ENCODE peak calls at places on chromosomes 7 and 10, in nine cellular contexts. N, Y, J, I, W, K, X, Q and F are unnamed samples.

GRCh38 chr10:35433851-35434426 is 97.6 kb downstream of the CCNY start:
- DNase-seq in N (no peak), Y (no peak), J (peak), I (no peak), W (peak), K (no peak), X (peak), Q (peak), F (peak)

GRCh38 chr7:40015790-40016296 is 65.8 kb downstream of the CDK13 start:
- DNase-seq in N (no peak), Y (no peak), J (peak), I (no peak), W (peak), K (no peak), X (no peak), Q (no peak), F (no peak)

GRCh38 chr7:52940511-52940910 is 94.9 kb upstream of the POM121L12 start:
- DNase-seq in N (no peak), Y (no peak), J (no peak), I (no peak), W (no peak), K (no peak), X (no peak), Q (no peak), F (no peak)

GRCh38 chr10:71351628-71352319 is 32.7 kb downstream of the SLC29A3 start:
- DNase-seq in N (no peak), Y (no peak), J (no peak), I (no peak), W (no peak), K (peak), X (no peak), Q (no peak), F (no peak)

GRCh38 chr10:79333513-79333912 is 13.8 kb upstream of the PPIF start:
- DNase-seq in N (no peak), Y (no peak), J (peak), I (no peak), W (peak), K (no peak), X (no peak), Q (peak), F (peak)

GRCh38 chr7:138249975-138250374 is 173.7 kb downstream of the AKR1D1 start:
- DNase-seq in N (no peak), Y (no peak), J (no peak), I (no peak), W (no peak), K (no peak), X (no peak), Q (no peak), F (no peak)

GRCh38 chr7:135169141-135169935 is 1.2 kb downstream of the CYREN start:
- DNase-seq in N (no peak), Y (peak), J (peak), I (peak), W (peak), K (no peak), X (peak), Q (peak), F (peak)

GRCh38 chr7:87735360-87735759 is 107.2 kb downstream of the RUNDC3B start:
- DNase-seq in N (no peak), Y (no peak), J (no peak), I (no peak), W (no peak), K (no peak), X (no peak), Q (peak), F (no peak)

GRCh38 chr10:58782876-58783859 is 270.5 kb downstream of the BICC1 start:
- DNase-seq in N (no peak), Y (no peak), J (peak), I (no peak), W (no peak), K (peak), X (no peak), Q (peak), F (no peak)

GRCh38 chr10:127117125-127117524 is 79.3 kb downstream of the INSYN2A start:
- DNase-seq in N (no peak), Y (no peak), J (peak), I (peak), W (peak), K (peak), X (peak), Q (peak), F (peak)

GRCh38 chr7:106757846-106758245 is 96.9 kb upstream of the CCDC71L start:
- DNase-seq in N (no peak), Y (no peak), J (no peak), I (no peak), W (no peak), K (peak), X (peak), Q (peak), F (no peak)

GRCh38 chr10:13816195-13816926 is 229.6 kb downstream of the PRPF18 start:
- DNase-seq in N (no peak), Y (no peak), J (peak), I (no peak), W (peak), K (peak), X (no peak), Q (peak), F (no peak)

GRCh38 chr10:102729090-102730026 is 14.4 kb upstream of the WBP1L start:
- DNase-seq in N (peak), Y (peak), J (peak), I (peak), W (peak), K (peak), X (peak), Q (peak), F (peak)

GRCh38 chr10:78742730-78743615 is 325.8 kb upstream of the ZMIZ1 start:
- DNase-seq in N (no peak), Y (no peak), J (no peak), I (no peak), W (no peak), K (no peak), X (no peak), Q (no peak), F (no peak)

GRCh38 chr7:151706568-151707469 is 170.1 kb downstream of the PRKAG2 start:
- DNase-seq in N (no peak), Y (no peak), J (no peak), I (no peak), W (no peak), K (no peak), X (no peak), Q (no peak), F (no peak)

GRCh38 chr10:14296081-14296709 is 34.5 kb downstream of the FRMD4A start:
- DNase-seq in N (no peak), Y (no peak), J (no peak), I (no peak), W (peak), K (no peak), X (no peak), Q (no peak), F (peak)

GRCh38 chr7:141550694-141551079 is 523 bp upstream of the AGK start:
- DNase-seq in N (no peak), Y (no peak), J (no peak), I (no peak), W (no peak), K (no peak), X (no peak), Q (no peak), F (no peak)

GRCh38 chr7:29968683-29969457 is 20.7 kb downstream of the SCRN1 start:
- DNase-seq in N (no peak), Y (no peak), J (peak), I (no peak), W (peak), K (no peak), X (no peak), Q (peak), F (peak)

GRCh38 chr7:28672397-28672797 is 260.1 kb downstream of the CREB5 start:
- DNase-seq in N (no peak), Y (no peak), J (no peak), I (no peak), W (no peak), K (no peak), X (no peak), Q (no peak), F (no peak)

GRCh38 chr7:92639213-92639896 is 49.2 kb upstream of the FAM133B start:
- DNase-seq in N (no peak), Y (no peak), J (no peak), I (no peak), W (peak), K (no peak), X (no peak), Q (no peak), F (peak)

GRCh38 chr7:44962483-44963251 is 16.1 kb downstream of the MYO1G start:
- DNase-seq in N (no peak), Y (no peak), J (no peak), I (no peak), W (no peak), K (peak), X (no peak), Q (no peak), F (peak)

GRCh38 chr7:82294258-82294855 is 149.2 kb downstream of the CACNA2D1 start:
- DNase-seq in N (no peak), Y (no peak), J (peak), I (no peak), W (no peak), K (no peak), X (no peak), Q (peak), F (no peak)

GRCh38 chr7:47669178-47669878 is 87.4 kb upstream of the TNS3 start:
- DNase-seq in N (no peak), Y (no peak), J (peak), I (no peak), W (peak), K (peak), X (peak), Q (peak), F (peak)

GRCh38 chr7:151174246-151175046 is 7.0 kb upstream of the GBX1 start:
- DNase-seq in N (no peak), Y (no peak), J (no peak), I (no peak), W (no peak), K (peak), X (no peak), Q (no peak), F (no peak)

GRCh38 chr7:135661311-135662122 is 797 bp upstream of the STMP1 start:
- DNase-seq in N (no peak), Y (no peak), J (no peak), I (no peak), W (no peak), K (no peak), X (no peak), Q (no peak), F (no peak)

GRCh38 chr10:60733189-60733815 is 45.0 kb upstream of the CDK1 start:
- DNase-seq in N (peak), Y (peak), J (no peak), I (peak), W (no peak), K (peak), X (peak), Q (no peak), F (peak)

GRCh38 chr7:42359946-42360345 is 122.9 kb upstream of the GLI3 start:
- DNase-seq in N (no peak), Y (no peak), J (no peak), I (no peak), W (peak), K (no peak), X (no peak), Q (no peak), F (no peak)

GRCh38 chr7:140050100-140050499 is 12.7 kb downstream of the PARP12 start:
- DNase-seq in N (no peak), Y (no peak), J (no peak), I (no peak), W (no peak), K (no peak), X (no peak), Q (no peak), F (no peak)

GRCh38 chr7:53656881-53657280 is 621.4 kb downstream of the POM121L12 start:
- DNase-seq in N (no peak), Y (no peak), J (no peak), I (no peak), W (no peak), K (no peak), X (no peak), Q (no peak), F (no peak)

GRCh38 chr7:149239345-149240143 is at the start of gene ZNF212:
- DNase-seq in N (peak), Y (peak), J (peak), I (peak), W (peak), K (peak), X (peak), Q (peak), F (peak)

GRCh38 chr10:88243847-88244730 is 339.0 kb downstream of the RNLS start:
- DNase-seq in N (no peak), Y (no peak), J (peak), I (peak), W (no peak), K (peak), X (no peak), Q (no peak), F (peak)

GRCh38 chr10:97852277-97852676 is 2.6 kb downstream of the GOLGA7B start:
- DNase-seq in N (no peak), Y (no peak), J (no peak), I (no peak), W (no peak), K (no peak), X (no peak), Q (no peak), F (peak)

GRCh38 chr7:117164578-117164977 is 158.3 kb downstream of the WNT2 start:
- DNase-seq in N (no peak), Y (no peak), J (peak), I (no peak), W (no peak), K (no peak), X (no peak), Q (peak), F (peak)

GRCh38 chr10:124450010-124450782 is at the start of gene NKX1-2:
- DNase-seq in N (no peak), Y (no peak), J (no peak), I (no peak), W (no peak), K (no peak), X (no peak), Q (no peak), F (no peak)

GRCh38 chr7:51060536-51060935 is 256.1 kb downstream of the COBL start:
- DNase-seq in N (no peak), Y (no peak), J (no peak), I (no peak), W (no peak), K (no peak), X (no peak), Q (peak), F (no peak)

GRCh38 chr10:6059506-6059905 is 2.7 kb downstream of the IL2RA start:
- DNase-seq in N (no peak), Y (no peak), J (no peak), I (no peak), W (no peak), K (no peak), X (no peak), Q (no peak), F (no peak)